ENCODE peak calls at places on chromosomes 16 and 17, in seven cellular contexts. G is IMR-90, M is mesenchymal stem cell, I is K562, S is ovary, Y is uterus, P is lung. X is an unnamed sample. For H3K9me3, the result is how much of the 10 kb centered on the place peaks cover.

GRCh38 chr16:23434380-23434779 is 18.6 kb downstream of the COG7 start:
- DNase-seq in G (peak), M (peak), S (no peak), I (peak), P (no peak), Y (no peak), X (peak)

GRCh38 chr17:79873583-79873982 is 34.3 kb upstream of the CBX4 start:
- DNase-seq in G (no peak), S (no peak), Y (no peak), P (no peak), M (no peak), I (no peak), X (no peak)

GRCh38 chr16:57999366-57999970 is 1.0 kb downstream of the ZNF319 start:
- DNase-seq in G (peak), Y (no peak), M (peak), I (no peak), P (no peak), S (no peak), X (no peak)

GRCh38 chr17:17305282-17305801 is 2.2 kb downstream of the NT5M start:
- DNase-seq in Y (no peak), M (peak), P (no peak), I (peak), S (no peak), G (no peak), X (no peak)

GRCh38 chr16:73743665-73744496 is 552.7 kb upstream of the PSMD7 start:
- DNase-seq in M (no peak), Y (no peak), G (no peak), I (no peak), S (no peak), P (no peak), X (no peak)

GRCh38 chr17:6097005-6097279 is 26.8 kb downstream of the WSCD1 start:
- DNase-seq in Y (no peak), P (no peak), G (no peak), I (no peak), M (no peak), S (no peak), X (no peak)

GRCh38 chr16:67842509-67843342 is 606 bp downstream of the THAP11 start:
- DNase-seq in G (peak), I (no peak), S (peak), M (peak), P (peak), Y (peak), X (no peak)

GRCh38 chr17:41882756-41883155 is 17.5 kb upstream of the KLHL11 start:
- DNase-seq in S (no peak), P (no peak), I (no peak), M (no peak), G (no peak), Y (no peak), X (no peak)

GRCh38 chr17:27153005-27153404 is 140.9 kb upstream of the WSB1 start:
- DNase-seq in Y (no peak), G (peak), S (no peak), P (no peak), I (no peak), M (no peak), X (no peak)

GRCh38 chr16:48531011-48531962 is 78.7 kb downstream of the N4BP1 start:
- DNase-seq in P (no peak), S (no peak), G (no peak), I (no peak), Y (peak), M (no peak), X (peak)

GRCh38 chr17:19880393-19880792 is 12.7 kb upstream of the ULK2 start:
- DNase-seq in M (no peak), G (no peak), I (no peak), S (no peak), P (no peak), Y (no peak), X (no peak)

GRCh38 chr17:83125515-83126274 is 46.3 kb downstream of the METRNL start:
- DNase-seq in P (no peak), I (no peak), S (no peak), G (no peak), M (no peak), Y (no peak), X (no peak)

GRCh38 chr16:4032768-4033167 is 83.5 kb downstream of the ADCY9 start:
- DNase-seq in I (no peak), S (no peak), M (no peak), Y (no peak), P (peak), G (peak), X (no peak)

GRCh38 chr17:40647549-40648325 is at the start of gene SMARCE1:
- DNase-seq in Y (peak), P (peak), S (peak), G (peak), I (peak), M (peak), X (peak)

GRCh38 chr16:70267516-70267915 is 15.8 kb upstream of the EXOSC6 start:
- DNase-seq in M (peak), I (peak), Y (no peak), S (no peak), P (no peak), G (peak), X (no peak)

GRCh38 chr16:4409081-4409932 is 7.1 kb downstream of the CORO7 start:
- DNase-seq in P (no peak), G (no peak), I (no peak), M (peak), Y (no peak), S (no peak), X (no peak)

GRCh38 chr17:76238847-76239537 is 1.3 kb downstream of the RNF157 start:
- DNase-seq in S (no peak), I (no peak), Y (no peak), M (no peak), P (no peak), G (no peak), X (no peak)

GRCh38 chr17:81703747-81704654 is 834 bp downstream of the MRPL12 start:
- DNase-seq in I (peak), Y (no peak), G (no peak), S (no peak), P (no peak), M (no peak), X (no peak)

GRCh38 chr16:20300312-20301097 is 26.8 kb downstream of the GP2 start:
- DNase-seq in M (peak), P (peak), S (no peak), G (peak), Y (peak), I (peak), X (no peak)

GRCh38 chr16:71609066-71609465 is 16.9 kb upstream of the MARVELD3 start:
- DNase-seq in M (no peak), G (no peak), S (no peak), I (no peak), Y (no peak), P (no peak), X (no peak)

GRCh38 chr17:61837175-61838051 is 25.9 kb downstream of the BRIP1 start:
- DNase-seq in M (peak), Y (no peak), G (peak), I (peak), P (peak), S (peak), X (peak)

GRCh38 chr16:29943846-29944669 is 17.8 kb upstream of the TMEM219 start:
- DNase-seq in M (peak), S (no peak), Y (peak), I (peak), G (peak), P (peak), X (peak)

GRCh38 chr16:12747261-12747660 is 56.4 kb downstream of the CPPED1 start:
- DNase-seq in Y (no peak), M (no peak), G (no peak), S (no peak), P (no peak), I (no peak), X (no peak)

GRCh38 chr16:10587622-10588021 is 7.2 kb upstream of the EMP2 start:
- DNase-seq in Y (peak), I (no peak), M (no peak), G (no peak), S (no peak), P (no peak), X (no peak)

DNA sequence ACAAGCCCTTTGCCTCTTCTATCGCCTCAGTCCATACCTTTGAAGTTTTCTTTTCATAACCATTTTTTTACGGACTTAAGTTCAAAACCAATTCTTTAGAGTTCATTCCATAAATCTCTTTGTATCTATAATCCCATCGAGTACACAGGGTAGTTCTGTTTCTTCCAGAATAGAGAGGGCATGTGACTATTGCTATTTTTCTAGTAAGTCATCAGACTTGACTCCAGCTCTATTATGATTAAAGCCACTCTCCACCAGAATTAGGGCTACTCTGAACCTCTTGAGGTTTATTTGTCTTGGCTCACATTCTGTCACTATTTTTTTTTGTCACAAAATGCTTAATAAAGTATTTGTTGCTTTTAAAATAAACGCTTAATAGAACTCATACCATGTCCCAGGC is 191.9 kb upstream of the AXIN2 start:
- DNase-seq in M (no peak), I (no peak), G (no peak), Y (no peak), P (no peak), S (no peak), X (no peak)
- H3K27ac ChIP-seq in M (no peak), I (no peak), G (no peak), Y (no peak), P (no peak), S (no peak), X (no peak)

GRCh38 chr17:44558349-44559287 is 1.3 kb downstream of the FZD2 start:
- DNase-seq in M (peak), G (peak), S (peak), P (no peak), Y (peak), I (no peak), X (no peak)
- H3K4me3 ChIP-seq in M (peak), G (peak), S (peak), P (no peak), Y (peak), I (no peak), X (peak)

GRCh38 chr16:35737076-35737475 is 2277.7 kb downstream of the TP53TG3F start:
- DNase-seq in M (no peak), S (no peak), P (no peak), I (no peak), Y (no peak), G (no peak), X (no peak)

GRCh38 chr16:35733278-35733965 is 2274.0 kb downstream of the TP53TG3F start:
- DNase-seq in Y (no peak), P (no peak), S (no peak), G (no peak), M (no peak), I (no peak), X (no peak)

GRCh38 chr16:35735403-35736251 is 2276.2 kb downstream of the TP53TG3F start:
- DNase-seq in M (no peak), P (no peak), G (no peak), I (no peak), Y (no peak), S (no peak), X (no peak)

GRCh38 chr16:35733971-35734702 is 2274.7 kb downstream of the TP53TG3F start:
- DNase-seq in M (no peak), Y (no peak), P (no peak), I (no peak), S (no peak), G (no peak), X (no peak)

DNA sequence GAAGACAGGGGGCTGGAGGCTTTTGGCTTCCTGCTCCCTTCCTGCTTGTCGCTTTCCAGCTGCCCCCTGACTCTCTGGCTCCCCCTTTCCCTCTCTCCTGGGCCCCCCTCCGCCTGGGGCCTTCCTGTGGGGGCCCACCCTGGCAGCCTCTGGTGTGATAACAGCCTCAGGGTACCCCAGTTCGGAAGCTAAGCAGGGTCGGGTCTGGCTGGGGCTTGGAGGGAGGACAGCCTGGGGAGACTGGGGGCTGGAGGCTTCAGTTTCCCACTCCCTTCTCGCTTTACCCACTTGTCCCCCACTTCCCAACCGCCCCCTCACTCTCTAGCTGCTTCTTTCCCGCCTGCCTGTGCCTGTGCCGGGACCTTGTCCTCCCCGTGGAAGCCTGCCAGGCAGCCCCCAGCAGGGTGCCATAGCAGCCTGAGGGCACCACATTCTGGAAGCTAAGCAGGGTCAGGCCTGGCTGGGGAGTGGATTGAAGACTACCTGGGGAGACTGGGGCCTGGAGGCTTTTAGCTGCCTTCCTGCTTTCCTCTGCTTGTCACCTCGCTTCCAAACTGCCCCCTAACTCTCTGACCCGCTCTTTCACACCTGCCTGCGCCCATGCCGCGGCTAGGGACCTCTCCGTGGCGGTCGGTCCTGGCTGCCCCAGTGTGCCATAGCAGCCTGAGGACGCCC is 2275.5 kb downstream of the TP53TG3F start:
- DNase-seq in S (no peak), M (no peak), I (no peak), P (no peak), G (no peak), Y (no peak), X (no peak)
- H3K9me3 ChIP-seq in S (under half), M (under half), I (under half), P (under half), G (under half), Y (under half), X (under half)

DNA sequence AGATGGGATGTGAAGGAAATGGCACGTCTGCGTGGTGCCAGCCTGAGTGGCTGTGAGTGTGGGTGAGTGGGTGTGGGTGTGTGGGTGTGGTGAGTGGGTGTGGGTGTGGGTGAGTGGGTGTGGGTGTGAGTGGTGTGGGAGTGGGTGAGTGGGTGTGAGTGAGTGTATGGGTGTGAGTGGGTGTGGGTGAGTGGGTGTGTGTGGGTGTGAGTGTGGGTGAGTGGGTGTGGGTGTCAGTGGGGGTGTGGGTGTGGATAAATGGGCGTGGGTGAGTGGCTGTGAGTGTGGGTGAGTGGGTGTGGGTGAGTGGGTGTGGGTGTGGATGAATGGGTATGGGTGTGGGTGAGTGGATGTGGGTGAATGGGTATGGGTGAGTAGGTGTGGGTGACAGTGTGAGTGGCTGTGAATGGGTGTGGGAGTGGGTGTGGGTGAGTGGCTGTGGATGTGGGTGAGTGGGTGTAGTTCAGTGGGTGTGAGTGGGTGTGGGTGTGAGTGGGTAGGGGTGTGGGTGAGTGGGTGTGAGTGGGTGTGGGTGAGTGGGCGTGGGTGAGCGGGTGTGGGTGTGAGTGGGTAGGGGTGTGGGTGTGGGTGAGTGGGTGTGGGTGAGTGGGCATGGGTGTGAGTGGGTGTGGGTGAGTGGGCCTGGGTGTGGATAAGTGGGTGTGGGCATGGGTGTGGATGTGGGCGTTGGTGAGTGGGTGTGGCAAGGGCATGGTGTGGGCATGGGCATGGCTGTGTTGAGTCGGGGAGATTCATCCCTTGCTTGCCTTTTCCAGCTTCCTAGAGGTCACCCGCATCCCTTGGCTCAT is 80.8 kb downstream of the ZDHHC7 start:
- DNase-seq in M (no peak), Y (no peak), G (no peak), I (no peak), S (no peak), P (no peak), X (no peak)
- H3K27ac ChIP-seq in M (no peak), Y (peak), G (no peak), I (peak), S (no peak), P (no peak), X (no peak)

GRCh38 chr17:2723997-2724782 is 12.6 kb upstream of the CLUH start:
- DNase-seq in G (no peak), M (no peak), P (no peak), Y (no peak), S (no peak), I (peak), X (no peak)
- H3K4me3 ChIP-seq in G (peak), M (no peak), P (peak), Y (peak), S (peak), I (no peak), X (no peak)

DNA sequence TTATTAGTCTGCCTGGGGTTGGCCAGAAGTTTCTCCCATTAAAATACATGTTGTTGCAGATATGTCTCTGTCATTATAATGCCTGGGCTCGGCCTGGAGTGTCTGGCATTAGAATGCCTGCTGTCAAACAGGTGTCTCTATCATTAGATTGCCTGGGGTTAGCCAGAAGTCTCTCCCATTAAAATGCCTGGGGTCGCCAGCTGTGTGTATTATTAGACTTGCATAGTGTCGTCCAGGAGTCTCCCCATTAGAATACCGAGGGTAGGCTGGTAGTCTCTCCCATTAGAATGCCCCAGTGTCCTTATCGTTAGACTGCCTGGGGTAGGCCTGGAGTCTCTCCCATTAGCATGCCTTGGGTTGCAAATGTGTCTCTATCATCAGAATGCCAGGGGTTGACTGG is 2270.8 kb downstream of the TP53TG3F start:
- DNase-seq in Y (no peak), I (no peak), P (no peak), G (no peak), S (no peak), M (no peak), X (no peak)
- H3K9me3 ChIP-seq in Y (under half), I (under half), P (under half), G (under half), S (under half), M (under half), X (half or more)

GRCh38 chr17:70407501-70407900 is 238.2 kb downstream of the KCNJ2 start:
- DNase-seq in G (peak), I (no peak), P (no peak), M (peak), Y (no peak), S (no peak), X (no peak)
- H3K27ac ChIP-seq in G (no peak), I (no peak), P (no peak), M (no peak), Y (no peak), S (no peak), X (no peak)

GRCh38 chr17:30790279-30790678 is 34.2 kb downstream of the CRLF3 start:
- DNase-seq in S (no peak), G (no peak), Y (no peak), M (peak), P (no peak), I (no peak), X (no peak)

GRCh38 chr17:30793282-30793977 is 31.1 kb downstream of the CRLF3 start:
- DNase-seq in P (no peak), I (no peak), M (no peak), Y (no peak), G (no peak), S (no peak), X (no peak)

DNA sequence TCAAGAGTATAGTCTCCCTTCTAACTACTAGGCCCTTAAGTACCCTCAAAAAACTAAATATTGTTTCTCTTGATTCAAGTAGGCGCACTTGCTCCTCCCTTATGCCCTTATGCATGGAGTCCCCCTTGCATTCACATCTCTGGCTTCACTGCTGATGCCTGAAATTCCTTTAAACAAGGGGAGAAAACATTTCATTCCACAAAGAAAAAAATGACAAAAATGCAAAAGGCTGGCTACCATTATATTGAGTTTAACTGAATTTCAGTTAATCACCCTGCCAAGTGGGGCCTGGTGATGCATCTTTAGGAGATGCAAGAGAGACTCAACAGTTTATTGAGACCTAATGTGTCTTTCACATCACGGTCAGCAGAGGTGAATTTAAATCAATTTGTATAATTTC is 35.6 kb downstream of the CRLF3 start:
- DNase-seq in I (no peak), G (peak), S (no peak), M (no peak), Y (no peak), P (peak), X (no peak)
- H3K4me3 ChIP-seq in I (no peak), G (no peak), S (no peak), M (no peak), Y (no peak), P (no peak), X (no peak)

DNA sequence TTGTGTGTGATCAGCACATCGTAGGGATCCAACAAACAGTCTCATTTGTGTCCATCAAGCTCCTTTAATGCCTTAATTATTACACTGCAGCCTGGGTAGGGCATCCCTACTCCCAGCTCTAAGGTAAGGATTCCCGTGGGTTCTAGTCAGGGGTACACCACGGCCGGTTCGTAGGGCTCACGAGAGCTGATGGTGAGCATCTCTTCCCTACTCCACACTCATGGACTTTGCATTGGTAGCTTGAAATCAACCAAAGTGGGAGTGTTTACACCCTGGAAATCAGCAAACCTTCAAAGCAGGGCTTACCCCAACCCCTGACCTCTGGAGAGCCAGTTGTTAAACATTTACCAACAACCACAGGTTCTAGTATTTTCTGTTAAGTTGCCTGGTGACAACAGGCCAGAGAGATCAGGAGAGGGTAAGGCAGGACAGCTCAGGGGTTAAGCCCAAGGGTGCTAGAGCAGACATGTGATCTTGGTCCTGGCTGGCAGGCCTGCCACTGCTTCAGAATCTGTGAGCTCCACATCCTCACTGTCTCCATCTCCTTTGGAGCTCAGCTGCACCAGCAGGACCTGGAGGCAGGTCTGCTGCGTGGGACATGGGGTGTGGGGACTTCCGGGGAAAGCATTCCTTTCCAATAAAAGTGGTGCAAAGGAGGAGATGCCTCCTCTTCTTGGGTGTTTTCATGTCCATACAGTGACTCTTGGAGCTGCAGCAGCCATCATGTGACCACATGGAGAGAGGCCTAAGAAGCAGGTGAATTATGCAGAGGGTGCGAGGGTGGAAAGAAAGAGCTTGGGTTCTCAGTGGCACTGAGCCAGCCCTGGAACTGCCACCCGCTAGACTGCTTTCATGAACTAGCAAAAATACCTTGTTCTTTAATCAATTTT is 36.1 kb upstream of the ZCCHC14 start:
- DNase-seq in Y (no peak), M (no peak), I (no peak), S (no peak), P (no peak), G (no peak), X (no peak)
- H3K9me3 ChIP-seq in Y (under half), M (under half), I (under half), S (under half), P (under half), G (under half), X (under half)

GRCh38 chr17:50686494-50687199 is 21.1 kb downstream of the ANKRD40 start:
- DNase-seq in Y (peak), P (peak), I (no peak), M (peak), G (peak), S (peak), X (no peak)
- H3K27ac ChIP-seq in Y (peak), P (peak), I (no peak), M (peak), G (peak), S (peak), X (peak)

X was measured in AG04450.